ENCODE peak calls at places on chromosomes 16 and 17, in nine cellular contexts. H is activated naive CD4-positive, alpha-beta T cell treated with anti-CD3 and anti-CD28 coated beads, Interleukin-2, amount 10 ng/mL, durations not matched to agents 7 days and 5 days; N is heart left ventricle; Z is neuronal stem cell; V is HFF-Myc; P is lung; E is AG08396; J is H7; A is posterior cingulate gyrus. I is an unnamed sample.

GRCh38 chr17:60169921-60170817 is 20.4 kb downstream of the CA4 start:
- DNase-seq in H (peak), N (peak), Z (no peak), V (no peak), P (peak), E (peak), J (no peak), A (no peak), I (no peak)

GRCh38 chr17:39402890-39403605 is 1.6 kb upstream of the FBXL20 start:
- DNase-seq in H (no peak), N (no peak), Z (no peak), V (no peak), P (no peak), E (no peak), J (no peak), A (no peak), I (no peak)

GRCh38 chr16:85158702-85159225 is 46.5 kb upstream of the CIBAR2 start:
- DNase-seq in H (no peak), N (no peak), Z (no peak), V (no peak), P (no peak), E (no peak), J (no peak), A (no peak), I (no peak)

GRCh38 chr16:84614075-84614474 is 3.8 kb downstream of the COTL1 start:
- DNase-seq in H (no peak), N (no peak), Z (no peak), V (no peak), P (no peak), E (no peak), J (peak), A (no peak), I (no peak)

GRCh38 chr17:36978810-36979584 is 30.2 kb downstream of the AATF start:
- DNase-seq in H (no peak), N (no peak), Z (peak), V (no peak), P (no peak), E (no peak), J (no peak), A (no peak), I (no peak)

GRCh38 chr17:77696151-77696719 is 262.3 kb upstream of the TNRC6C start:
- DNase-seq in H (no peak), N (no peak), Z (peak), V (no peak), P (no peak), E (no peak), J (peak), A (no peak), I (no peak)

GRCh38 chr17:57459286-57459915 is 203.1 kb downstream of the MSI2 start:
- DNase-seq in H (no peak), N (no peak), Z (no peak), V (no peak), P (no peak), E (no peak), J (no peak), A (no peak), I (no peak)

GRCh38 chr16:79132745-79133144 is 467.8 kb downstream of the MAF start:
- DNase-seq in H (no peak), N (no peak), Z (no peak), V (no peak), P (peak), E (no peak), J (no peak), A (no peak), I (no peak)

GRCh38 chr16:6020162-6020980 is 922.8 kb upstream of the EEF2KMT start:
- DNase-seq in H (no peak), N (no peak), Z (no peak), V (no peak), P (no peak), E (no peak), J (peak), A (no peak), I (no peak)

GRCh38 chr17:49990921-49991320 is 4.1 kb downstream of the DLX3 start:
- DNase-seq in H (no peak), N (no peak), Z (no peak), V (no peak), P (no peak), E (peak), J (peak), A (no peak), I (no peak)

GRCh38 chr17:7592422-7593021 is 2.6 kb upstream of the SOX15 start:
- DNase-seq in H (no peak), N (no peak), Z (no peak), V (no peak), P (no peak), E (no peak), J (peak), A (no peak), I (no peak)

GRCh38 chr16:19817875-19818274 is 66.8 kb downstream of the GPRC5B start:
- DNase-seq in H (no peak), N (no peak), Z (no peak), V (no peak), P (no peak), E (no peak), J (no peak), A (no peak), I (no peak)

GRCh38 chr16:82043680-82044584 is 8.9 kb downstream of the HSD17B2 start:
- DNase-seq in H (no peak), N (no peak), Z (no peak), V (peak), P (no peak), E (peak), J (no peak), A (no peak), I (no peak)